ENCODE peak calls at places on chromosomes 6 and 20, in ten cellular contexts. K, Z, B, Q, E, L, U, V, H and G are unnamed samples.

GRCh38 chr6:131073577-131073976 is 10.5 kb upstream of the EPB41L2 start:
- DNase-seq in K (no peak), Z (no peak), B (no peak), Q (no peak), E (no peak), L (no peak), U (no peak), V (no peak), H (no peak), G (no peak)

GRCh38 chr20:22623211-22623610 is 38.8 kb upstream of the FOXA2 start:
- DNase-seq in K (no peak), Z (no peak), B (no peak), Q (no peak), E (peak), L (no peak), U (no peak), V (no peak), H (no peak), G (no peak)

GRCh38 chr6:138105446-138105845 is 1.8 kb downstream of the PERP start:
- DNase-seq in K (no peak), Z (no peak), B (no peak), Q (no peak), E (peak), L (no peak), U (no peak), V (no peak), H (no peak), G (no peak)

GRCh38 chr6:39731565-39731964 is 6.4 kb upstream of the KIF6 start:
- DNase-seq in K (no peak), Z (no peak), B (no peak), Q (no peak), E (no peak), L (no peak), U (no peak), V (no peak), H (no peak), G (no peak)

GRCh38 chr20:58361549-58361948 is 27.5 kb upstream of the VAPB start:
- DNase-seq in K (no peak), Z (peak), B (no peak), Q (peak), E (no peak), L (no peak), U (no peak), V (no peak), H (no peak), G (no peak)

GRCh38 chr6:136710877-136711552 is 81.3 kb downstream of the MAP3K5 start:
- DNase-seq in K (no peak), Z (no peak), B (no peak), Q (no peak), E (no peak), L (no peak), U (no peak), V (no peak), H (no peak), G (no peak)

GRCh38 chr6:37021356-37022129 is 16.1 kb downstream of the FGD2 start:
- DNase-seq in K (peak), Z (peak), B (no peak), Q (peak), E (peak), L (no peak), U (peak), V (no peak), H (no peak), G (peak)

GRCh38 chr6:29589423-29590048 is 4.6 kb downstream of the OR2H2 start:
- DNase-seq in K (peak), Z (peak), B (peak), Q (peak), E (peak), L (peak), U (peak), V (no peak), H (no peak), G (peak)

GRCh38 chr6:35718911-35719381 is 17.9 kb upstream of the ARMC12 start:
- DNase-seq in K (peak), Z (peak), B (no peak), Q (no peak), E (no peak), L (no peak), U (peak), V (no peak), H (no peak), G (no peak)

GRCh38 chr6:91664327-91664959 is 1077.6 kb upstream of the MAP3K7 start:
- DNase-seq in K (no peak), Z (no peak), B (no peak), Q (no peak), E (peak), L (no peak), U (no peak), V (no peak), H (no peak), G (no peak)

GRCh38 chr20:22796465-22797077 is 212.2 kb upstream of the FOXA2 start:
- DNase-seq in K (no peak), Z (peak), B (no peak), Q (peak), E (no peak), L (peak), U (no peak), V (no peak), H (no peak), G (no peak)

GRCh38 chr6:112481256-112481655 is 134.1 kb downstream of the RFPL4B start:
- DNase-seq in K (no peak), Z (no peak), B (no peak), Q (no peak), E (no peak), L (no peak), U (no peak), V (no peak), H (no peak), G (no peak)

GRCh38 chr6:158437571-158437970 is 122.3 kb upstream of the TMEM181 start:
- DNase-seq in K (no peak), Z (no peak), B (no peak), Q (no peak), E (no peak), L (no peak), U (no peak), V (no peak), H (no peak), G (no peak)

GRCh38 chr6:108497883-108498282 is 62.8 kb upstream of the FOXO3 start:
- DNase-seq in K (peak), Z (peak), B (no peak), Q (peak), E (peak), L (no peak), U (no peak), V (no peak), H (no peak), G (no peak)

GRCh38 chr6:21598662-21599061 is 5.1 kb downstream of the SOX4 start:
- DNase-seq in K (peak), Z (peak), B (no peak), Q (peak), E (peak), L (no peak), U (no peak), V (no peak), H (no peak), G (no peak)

GRCh38 chr6:65259080-65259479 is 447.9 kb downstream of the EYS start:
- DNase-seq in K (peak), Z (peak), B (no peak), Q (no peak), E (peak), L (peak), U (no peak), V (no peak), H (no peak), G (peak)

GRCh38 chr6:80566361-80566760 is 459.9 kb downstream of the BCKDHB start:
- DNase-seq in K (no peak), Z (no peak), B (no peak), Q (no peak), E (no peak), L (no peak), U (no peak), V (no peak), H (no peak), G (no peak)